ENCODE peak calls at places on chromosomes 5 and 9, in six cellular contexts. K, P, N, H, F and A are unnamed samples.

GRCh38 chr5:43840424-43841232 is 237.6 kb downstream of the NNT start:
- DNase-seq in K (no peak), P (peak; percentile 1), N (no peak), H (no peak), F (no peak), A (no peak)

GRCh38 chr9:124800306-124801259 is 23.6 kb downstream of the OLFML2A start:
- DNase-seq in K (no peak), P (no peak), N (no peak), H (peak; percentile 45), F (no peak), A (no peak)

GRCh38 chr5:144394036-144394435 is 223.4 kb downstream of the KCTD16 start:
- DNase-seq in K (no peak), P (no peak), N (no peak), H (no peak), F (no peak), A (no peak)

GRCh38 chr9:83957029-83957513 is 22.9 kb downstream of the HNRNPK start:
- DNase-seq in K (no peak), P (no peak), N (no peak), H (no peak), F (peak; percentile 52), A (peak; percentile 50)

GRCh38 chr9:115158666-115159481 is 40.9 kb upstream of the TNC start:
- DNase-seq in K (no peak), P (peak; percentile 87), N (no peak), H (peak; percentile 62), F (no peak), A (no peak)

GRCh38 chr9:4573634-4574391 is 83.5 kb downstream of the SLC1A1 start:
- DNase-seq in K (no peak), P (no peak), N (no peak), H (no peak), F (no peak), A (no peak)

GRCh38 chr5:33524476-33524875 is 83.7 kb downstream of the TARS1 start:
- DNase-seq in K (no peak), P (peak; percentile 34), N (no peak), H (peak; percentile 4), F (no peak), A (no peak)

GRCh38 chr9:88075966-88076285 is 62.3 kb downstream of the SPATA31C2 start:
- DNase-seq in K (no peak), P (no peak), N (peak; percentile 25), H (no peak), F (no peak), A (no peak)

GRCh38 chr5:146880985-146881384 is 2.4 kb upstream of the PPP2R2B start:
- DNase-seq in K (no peak), P (no peak), N (no peak), H (no peak), F (no peak), A (no peak)

GRCh38 chr5:98783051-98783649 is 9.7 kb downstream of the RGMB start:
- DNase-seq in K (no peak), P (no peak), N (no peak), H (no peak), F (no peak), A (no peak)

GRCh38 chr9:21114311-21114710 is 27.3 kb downstream of the IFNW1 start:
- DNase-seq in K (no peak), P (no peak), N (no peak), H (no peak), F (no peak), A (no peak)

GRCh38 chr9:89757776-89758528 is 153.1 kb downstream of the GADD45G start:
- DNase-seq in K (no peak), P (no peak), N (no peak), H (no peak), F (no peak), A (no peak)

GRCh38 chr5:90015584-90016018 is 394.0 kb downstream of the CETN3 start:
- DNase-seq in K (no peak), P (peak; percentile 0), N (no peak), H (peak; percentile 80), F (no peak), A (no peak)

GRCh38 chr9:83220737-83221136 is 157.8 kb upstream of the RASEF start:
- DNase-seq in K (no peak), P (peak; percentile 52), N (no peak), H (peak; percentile 87), F (no peak), A (no peak)

GRCh38 chr5:10536511-10536910 is 27.4 kb upstream of the ANKRD33B start:
- DNase-seq in K (no peak), P (no peak), N (no peak), H (no peak), F (no peak), A (no peak)

GRCh38 chr5:137360607-137361006 is 138.5 kb downstream of the SPOCK1 start:
- DNase-seq in K (no peak), P (peak; percentile 49), N (no peak), H (peak; percentile 82), F (no peak), A (no peak)

GRCh38 chr5:137147346-137147745 is 351.8 kb downstream of the SPOCK1 start:
- DNase-seq in K (no peak), P (peak; percentile 3), N (no peak), H (no peak), F (no peak), A (no peak)

GRCh38 chr9:101029300-101030021 is 934 bp downstream of the PLPPR1 start:
- DNase-seq in K (no peak), P (no peak), N (no peak), H (no peak), F (no peak), A (peak; percentile 30)

GRCh38 chr5:143311955-143312354 is 91.5 kb downstream of the NR3C1 start:
- DNase-seq in K (no peak), P (peak; percentile 69), N (no peak), H (no peak), F (no peak), A (no peak)

GRCh38 chr9:131491001-131491710 is 11.6 kb upstream of the POMT1 start:
- DNase-seq in K (no peak), P (no peak), N (no peak), H (no peak), F (no peak), A (no peak)

GRCh38 chr5:53874409-53874808 is 314.0 kb downstream of the NDUFS4 start:
- DNase-seq in K (no peak), P (peak; percentile 19), N (peak; percentile 23), H (peak; percentile 27), F (no peak), A (peak; percentile 39)

GRCh38 chr5:134136771-134137170 is 22.3 kb downstream of the TCF7 start:
- DNase-seq in K (no peak), P (no peak), N (no peak), H (no peak), F (peak; percentile 65), A (no peak)

GRCh38 chr5:156981481-156981880 is 18.5 kb upstream of the TIMD4 start:
- DNase-seq in K (no peak), P (no peak), N (no peak), H (no peak), F (no peak), A (no peak)

GRCh38 chr9:14148501-14149103 is 165.3 kb downstream of the NFIB start:
- DNase-seq in K (no peak), P (no peak), N (no peak), H (peak; percentile 64), F (no peak), A (no peak)

GRCh38 chr9:137421838-137422667 is 909 bp downstream of the EXD3 start:
- DNase-seq in K (no peak), P (no peak), N (no peak), H (no peak), F (no peak), A (no peak)